ENCODE peak calls at places on chromosomes 1 and 21, in five cellular contexts. One of them, this sample, is unnamed.
A peak's percentile ranks its signal among the peaks of the same experiment; 100 is the strongest.

GRCh38 chr21:46098303-46099141 is 610 bp downstream of the COL6A2 start:
- DNase-seq in right lobe of liver: peak; percentile 46
- DNase-seq in tibial artery: peak; percentile 25
- DNase-seq in lung: peak; percentile 28
- DNase-seq in colonic mucosa: peak; percentile 20
- DNase-seq in this sample: peak; percentile 57

GRCh38 chr1:6667139-6667538 is 34.5 kb downstream of the DNAJC11 start:
- DNase-seq in right lobe of liver: no peak
- DNase-seq in tibial artery: no peak
- DNase-seq in lung: no peak
- DNase-seq in colonic mucosa: no peak
- DNase-seq in this sample: no peak

GRCh38 chr1:147171399-147172167 is 687 bp downstream of the PRKAB2 start:
- DNase-seq in right lobe of liver: peak; percentile 46
- DNase-seq in tibial artery: peak; percentile 23
- DNase-seq in lung: no peak
- DNase-seq in colonic mucosa: no peak
- DNase-seq in this sample: no peak

GRCh38 chr1:209493584-209493983 is 89.9 kb upstream of the CAMK1G start:
- DNase-seq in right lobe of liver: no peak
- DNase-seq in tibial artery: no peak
- DNase-seq in lung: no peak
- DNase-seq in colonic mucosa: no peak
- DNase-seq in this sample: no peak

GRCh38 chr1:109821221-109821669 is 57.5 kb upstream of the EPS8L3 start:
- DNase-seq in right lobe of liver: no peak
- DNase-seq in tibial artery: peak; percentile 94
- DNase-seq in lung: peak; percentile 75
- DNase-seq in colonic mucosa: peak; percentile 52
- DNase-seq in this sample: peak; percentile 90

GRCh38 chr1:229844675-229845074 is 218.6 kb downstream of the URB2 start:
- DNase-seq in right lobe of liver: no peak
- DNase-seq in tibial artery: no peak
- DNase-seq in lung: peak; percentile 47
- DNase-seq in colonic mucosa: peak; percentile 80
- DNase-seq in this sample: no peak

GRCh38 chr1:216045400-216045799 is 377.8 kb downstream of the USH2A start:
- DNase-seq in right lobe of liver: no peak
- DNase-seq in tibial artery: no peak
- DNase-seq in lung: no peak
- DNase-seq in colonic mucosa: no peak
- DNase-seq in this sample: no peak

GRCh38 chr1:59291566-59291965 is 5.3 kb upstream of the FGGY start:
- DNase-seq in right lobe of liver: no peak
- DNase-seq in tibial artery: no peak
- DNase-seq in lung: no peak
- DNase-seq in colonic mucosa: no peak
- DNase-seq in this sample: no peak

GRCh38 chr1:89525169-89525855 is 683 bp downstream of the LRRC8B start:
- DNase-seq in right lobe of liver: peak; percentile 68
- DNase-seq in tibial artery: peak; percentile 26
- DNase-seq in lung: peak; percentile 65
- DNase-seq in colonic mucosa: peak; percentile 71
- DNase-seq in this sample: no peak

GRCh38 chr1:247335871-247336270 is 4.2 kb upstream of the ZNF496 start:
- DNase-seq in right lobe of liver: no peak
- DNase-seq in tibial artery: no peak
- DNase-seq in lung: no peak
- DNase-seq in colonic mucosa: no peak
- DNase-seq in this sample: no peak

DNA sequence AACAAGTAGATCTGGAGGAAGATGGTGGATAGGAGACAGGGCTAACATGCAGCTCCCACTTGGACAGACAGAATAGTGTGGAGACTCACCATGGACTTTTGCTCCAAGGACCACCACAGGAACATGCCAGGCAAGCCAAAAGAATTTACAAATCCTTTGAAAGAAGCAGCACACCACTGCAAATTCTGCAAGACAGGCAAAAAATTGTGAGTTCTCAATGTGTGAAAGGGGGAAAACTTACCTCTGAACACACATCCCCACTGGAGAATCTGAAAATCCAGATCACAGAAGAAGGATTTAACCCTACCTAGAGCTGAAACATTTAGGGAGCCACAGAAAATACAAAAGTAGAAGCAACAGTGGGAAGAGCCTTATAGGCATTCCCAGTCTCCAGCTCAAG is 23.0 kb downstream of the ARV1 start:
- DNase-seq in right lobe of liver: no peak
- DNase-seq in tibial artery: no peak
- DNase-seq in lung: no peak
- DNase-seq in colonic mucosa: no peak
- DNase-seq in this sample: no peak
- H3K36me3 ChIP-seq in right lobe of liver: peaks cover 24% of the 10 kb centered on the region
- H3K36me3 ChIP-seq in tibial artery: peaks cover 50% of the 10 kb centered on the region
- H3K36me3 ChIP-seq in lung: peaks cover 40% of the 10 kb centered on the region
- H3K36me3 ChIP-seq in colonic mucosa: peaks cover 24% of the 10 kb centered on the region
- H3K36me3 ChIP-seq in this sample: peaks cover 46% of the 10 kb centered on the region

GRCh38 chr1:16393255-16394177 is 26.5 kb downstream of the SZRD1 start:
- DNase-seq in right lobe of liver: no peak
- DNase-seq in tibial artery: no peak
- DNase-seq in lung: no peak
- DNase-seq in colonic mucosa: no peak
- DNase-seq in this sample: no peak
- TF ChIP-seq CTCF in right lobe of liver: no peak
- TF ChIP-seq CTCF in tibial artery: no peak
- TF ChIP-seq CTCF in lung: no peak
- TF ChIP-seq CTCF in colonic mucosa: no peak
- TF ChIP-seq CTCF in this sample: no peak

GRCh38 chr1:180973360-180973759 is 49.3 kb downstream of the STX6 start:
- DNase-seq in right lobe of liver: no peak
- DNase-seq in tibial artery: no peak
- DNase-seq in lung: no peak
- DNase-seq in colonic mucosa: no peak
- DNase-seq in this sample: no peak

GRCh38 chr1:180971273-180971997 is 51.2 kb downstream of the STX6 start:
- DNase-seq in right lobe of liver: no peak
- DNase-seq in tibial artery: no peak
- DNase-seq in lung: no peak
- DNase-seq in colonic mucosa: no peak
- DNase-seq in this sample: no peak

GRCh38 chr1:180976958-180977357 is 45.7 kb downstream of the STX6 start:
- DNase-seq in right lobe of liver: no peak
- DNase-seq in tibial artery: no peak
- DNase-seq in lung: no peak
- DNase-seq in colonic mucosa: no peak
- DNase-seq in this sample: no peak

GRCh38 chr1:180975551-180975950 is 47.1 kb downstream of the STX6 start:
- DNase-seq in right lobe of liver: no peak
- DNase-seq in tibial artery: no peak
- DNase-seq in lung: no peak
- DNase-seq in colonic mucosa: no peak
- DNase-seq in this sample: no peak

DNA sequence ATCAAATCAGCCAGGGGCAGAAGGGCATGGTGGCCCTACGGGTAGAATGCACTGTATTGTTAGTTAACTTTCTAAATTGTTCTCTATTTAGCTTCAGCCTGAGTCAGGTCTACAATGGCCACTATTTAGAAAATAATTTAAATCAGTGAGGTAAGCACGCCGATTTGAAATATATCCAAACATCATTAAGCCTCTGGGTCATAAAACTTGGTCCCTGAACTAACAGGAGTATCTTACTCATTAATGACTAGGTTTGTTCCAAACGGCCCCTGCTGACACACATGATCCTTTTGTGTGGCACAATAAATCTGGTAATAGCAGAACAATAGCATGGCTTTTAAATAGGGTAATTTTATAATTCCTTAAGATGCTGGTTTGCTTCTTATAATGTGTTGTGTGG is 48.4 kb downstream of the STX6 start:
- DNase-seq in right lobe of liver: no peak
- DNase-seq in tibial artery: no peak
- DNase-seq in lung: no peak
- DNase-seq in colonic mucosa: no peak
- DNase-seq in this sample: no peak
- H3K36me3 ChIP-seq in right lobe of liver: no peaks in the 10 kb centered on the region
- H3K36me3 ChIP-seq in tibial artery: peaks cover 53% of the 10 kb centered on the region
- H3K36me3 ChIP-seq in lung: peaks cover 13% of the 10 kb centered on the region
- H3K36me3 ChIP-seq in colonic mucosa: peaks cover 3% of the 10 kb centered on the region
- H3K36me3 ChIP-seq in this sample: peaks cover 15% of the 10 kb centered on the region

DNA sequence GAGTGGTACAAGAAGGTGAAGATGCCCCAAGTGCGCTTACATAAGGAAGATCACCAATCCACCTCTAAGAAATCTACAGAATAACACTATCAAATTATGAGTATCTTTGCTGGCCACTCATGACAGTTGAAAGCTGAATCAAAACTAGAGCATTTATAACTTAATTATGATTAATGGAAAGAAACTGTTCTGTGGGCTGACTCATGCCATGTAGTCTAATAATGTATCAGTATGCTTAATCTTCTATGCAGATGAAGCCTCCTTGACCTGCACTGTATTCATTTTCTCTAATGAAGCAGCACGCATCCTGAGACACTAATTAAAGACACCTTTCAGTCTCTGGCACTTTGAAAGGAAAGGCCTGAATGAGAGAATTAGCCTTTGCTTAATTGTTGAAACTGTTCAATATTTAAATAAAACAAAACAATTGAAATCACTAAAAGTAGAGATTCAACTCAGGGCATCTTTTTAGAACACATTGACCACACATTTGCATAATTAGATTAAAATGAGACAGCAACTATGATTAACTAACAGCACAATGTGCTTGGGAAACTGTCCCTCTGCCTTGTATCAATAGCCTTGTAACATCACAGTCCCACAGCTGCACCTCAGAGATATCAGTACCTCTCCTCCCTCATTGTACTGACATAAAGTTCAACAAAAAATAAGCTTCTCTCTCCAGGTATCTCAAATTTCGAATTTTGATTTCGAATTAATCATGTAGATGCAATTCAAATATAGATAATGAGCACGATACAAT is 105.6 kb downstream of the NTPCR start:
- DNase-seq in right lobe of liver: no peak
- DNase-seq in tibial artery: no peak
- DNase-seq in lung: no peak
- DNase-seq in colonic mucosa: no peak
- DNase-seq in this sample: no peak
- TF ChIP-seq CTCF in right lobe of liver: no peak
- TF ChIP-seq CTCF in tibial artery: no peak
- TF ChIP-seq CTCF in lung: no peak
- TF ChIP-seq CTCF in colonic mucosa: no peak
- TF ChIP-seq CTCF in this sample: no peak

DNA sequence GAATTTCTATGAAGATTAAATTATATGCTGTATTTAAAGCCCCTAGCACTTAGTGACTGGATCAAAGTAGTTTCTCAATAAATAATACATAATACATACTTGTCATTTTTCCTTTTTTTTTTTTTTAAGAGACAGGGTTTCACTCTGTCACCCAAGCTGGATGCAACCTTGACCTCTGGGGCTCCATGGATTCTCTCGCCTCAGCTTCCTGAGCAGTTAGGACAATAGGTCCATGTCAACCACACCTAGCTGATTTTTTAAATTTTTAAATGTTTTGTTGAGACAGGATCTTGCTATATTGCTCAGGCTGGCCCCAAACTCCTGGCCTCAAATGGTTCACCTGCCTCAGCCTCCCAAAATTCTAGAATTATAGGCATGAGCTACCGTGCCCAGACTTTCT is 5.9 kb downstream of the ACADM start:
- DNase-seq in right lobe of liver: no peak
- DNase-seq in tibial artery: no peak
- DNase-seq in lung: no peak
- DNase-seq in colonic mucosa: no peak
- DNase-seq in this sample: no peak
- H3K36me3 ChIP-seq in right lobe of liver: peaks cover 6% of the 10 kb centered on the region
- H3K36me3 ChIP-seq in tibial artery: peaks cover 26% of the 10 kb centered on the region
- H3K36me3 ChIP-seq in lung: peaks cover 12% of the 10 kb centered on the region
- H3K36me3 ChIP-seq in colonic mucosa: no peaks in the 10 kb centered on the region
- H3K36me3 ChIP-seq in this sample: peaks cover 27% of the 10 kb centered on the region

GRCh38 chr1:100869996-100870395 is 24.6 kb downstream of the EXTL2 start:
- DNase-seq in right lobe of liver: no peak
- DNase-seq in tibial artery: no peak
- DNase-seq in lung: no peak
- DNase-seq in colonic mucosa: no peak
- DNase-seq in this sample: no peak

GRCh38 chr1:100866901-100867206 is 27.8 kb downstream of the EXTL2 start:
- DNase-seq in right lobe of liver: no peak
- DNase-seq in tibial artery: no peak
- DNase-seq in lung: no peak
- DNase-seq in colonic mucosa: no peak
- DNase-seq in this sample: no peak

GRCh38 chr1:100862591-100862990 is 32.1 kb downstream of the EXTL2 start:
- DNase-seq in right lobe of liver: no peak
- DNase-seq in tibial artery: no peak
- DNase-seq in lung: no peak
- DNase-seq in colonic mucosa: no peak
- DNase-seq in this sample: no peak

GRCh38 chr1:100868364-100868995 is 26.2 kb downstream of the EXTL2 start:
- DNase-seq in right lobe of liver: no peak
- DNase-seq in tibial artery: no peak
- DNase-seq in lung: no peak
- DNase-seq in colonic mucosa: no peak
- DNase-seq in this sample: no peak

GRCh38 chr1:100866041-100866900 is 28.4 kb downstream of the EXTL2 start:
- DNase-seq in right lobe of liver: no peak
- DNase-seq in tibial artery: no peak
- DNase-seq in lung: no peak
- DNase-seq in colonic mucosa: no peak
- DNase-seq in this sample: no peak
- TF ChIP-seq CTCF in right lobe of liver: peak; percentile 56
- TF ChIP-seq CTCF in tibial artery: peak; percentile 50
- TF ChIP-seq CTCF in lung: no peak
- TF ChIP-seq CTCF in colonic mucosa: peak; percentile 40
- TF ChIP-seq CTCF in this sample: peak; percentile 79

DNA sequence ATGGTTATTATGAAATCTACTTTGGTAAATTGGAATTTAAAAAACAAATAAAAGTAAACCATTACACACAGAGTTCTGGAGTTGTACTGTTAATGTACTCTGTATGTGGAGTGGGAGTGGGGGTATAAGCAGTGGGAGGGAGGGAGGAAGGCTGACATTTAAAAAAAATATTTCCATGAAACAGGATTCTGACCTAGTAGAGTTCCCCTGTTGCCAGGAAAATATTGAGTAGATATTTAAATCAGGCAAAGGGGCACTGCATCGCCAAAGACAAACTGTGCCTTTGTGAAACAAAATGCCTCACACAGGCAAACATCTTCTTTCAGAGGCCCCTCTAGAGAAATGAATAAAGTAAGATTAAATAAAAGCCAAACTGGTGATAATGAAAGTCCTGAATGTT is 87.8 kb downstream of the ERG start:
- DNase-seq in right lobe of liver: no peak
- DNase-seq in tibial artery: no peak
- DNase-seq in lung: no peak
- DNase-seq in colonic mucosa: no peak
- DNase-seq in this sample: no peak
- H3K36me3 ChIP-seq in right lobe of liver: no peaks in the 10 kb centered on the region
- H3K36me3 ChIP-seq in tibial artery: no peaks in the 10 kb centered on the region
- H3K36me3 ChIP-seq in lung: no peaks in the 10 kb centered on the region
- H3K36me3 ChIP-seq in colonic mucosa: no peaks in the 10 kb centered on the region
- H3K36me3 ChIP-seq in this sample: no peaks in the 10 kb centered on the region

DNA sequence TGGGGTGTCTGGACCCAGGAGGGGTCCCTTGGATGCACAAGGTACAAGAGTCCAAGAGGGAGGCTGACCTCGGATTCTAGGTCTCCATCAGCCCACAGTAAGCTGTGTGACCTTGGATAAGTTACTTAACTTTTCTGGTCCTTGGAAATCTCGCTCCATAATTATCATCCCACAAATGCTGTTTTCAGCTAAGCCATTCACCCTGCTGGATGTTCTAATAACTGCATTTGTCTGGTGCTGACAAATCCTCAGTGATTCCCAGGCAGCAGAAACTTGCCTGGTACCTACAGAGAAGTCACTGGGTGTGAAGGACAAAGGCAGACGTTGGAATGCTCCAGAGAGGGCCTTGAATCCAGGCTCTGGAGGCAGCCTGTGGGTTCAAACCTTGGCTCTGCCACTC is 89.7 kb downstream of the IGSF21 start:
- DNase-seq in right lobe of liver: no peak
- DNase-seq in tibial artery: no peak
- DNase-seq in lung: no peak
- DNase-seq in colonic mucosa: no peak
- DNase-seq in this sample: no peak
- TF ChIP-seq CTCF in right lobe of liver: no peak
- TF ChIP-seq CTCF in tibial artery: no peak
- TF ChIP-seq CTCF in lung: no peak
- TF ChIP-seq CTCF in colonic mucosa: no peak
- TF ChIP-seq CTCF in this sample: no peak

This sample was measured in right atrium auricular region.